ENCODE peak calls at places on chromosomes 13 and 19, in six cellular contexts. One of them, this sample, is unnamed.
A peak's percentile ranks its signal among the peaks of the same experiment; 100 is the strongest.

GRCh38 chr13:52848455-52849190 is at the start of gene PCDH8:
- DNase-seq in prostate gland: no peak
- DNase-seq in tibial artery: no peak
- DNase-seq in CD14-positive monocyte: no peak
- DNase-seq in WERI-Rb-1: peak; percentile 69
- DNase-seq in stomach: no peak
- DNase-seq in this sample: peak; percentile 79

GRCh38 chr19:32615569-32615968 is 34.6 kb downstream of the PDCD5 start:
- DNase-seq in prostate gland: no peak
- DNase-seq in tibial artery: no peak
- DNase-seq in CD14-positive monocyte: no peak
- DNase-seq in WERI-Rb-1: no peak
- DNase-seq in stomach: no peak
- DNase-seq in this sample: no peak

GRCh38 chr13:74288361-74288911 is 154.2 kb upstream of the KLF12 start:
- DNase-seq in prostate gland: peak; percentile 21
- DNase-seq in tibial artery: no peak
- DNase-seq in CD14-positive monocyte: no peak
- DNase-seq in WERI-Rb-1: no peak
- DNase-seq in stomach: peak; percentile 33
- DNase-seq in this sample: no peak

GRCh38 chr19:16088351-16088984 is 12.2 kb downstream of the TPM4 start:
- DNase-seq in prostate gland: peak; percentile 65
- DNase-seq in tibial artery: no peak
- DNase-seq in CD14-positive monocyte: no peak
- DNase-seq in WERI-Rb-1: no peak
- DNase-seq in stomach: peak; percentile 52
- DNase-seq in this sample: no peak

GRCh38 chr13:24306632-24307031 is 2.7 kb upstream of the C1QTNF9 start:
- DNase-seq in prostate gland: no peak
- DNase-seq in tibial artery: no peak
- DNase-seq in CD14-positive monocyte: no peak
- DNase-seq in WERI-Rb-1: no peak
- DNase-seq in stomach: no peak
- DNase-seq in this sample: no peak

GRCh38 chr19:39078436-39079200 is 5.5 kb upstream of the ACP7 start:
- DNase-seq in prostate gland: no peak
- DNase-seq in tibial artery: no peak
- DNase-seq in CD14-positive monocyte: no peak
- DNase-seq in WERI-Rb-1: no peak
- DNase-seq in stomach: no peak
- DNase-seq in this sample: no peak

GRCh38 chr19:18866800-18867123 is 29.2 kb downstream of the CERS1 start:
- DNase-seq in prostate gland: no peak
- DNase-seq in tibial artery: no peak
- DNase-seq in CD14-positive monocyte: no peak
- DNase-seq in WERI-Rb-1: no peak
- DNase-seq in stomach: no peak
- DNase-seq in this sample: no peak

GRCh38 chr13:100636441-100636840 is 38.2 kb downstream of the TMTC4 start:
- DNase-seq in prostate gland: no peak
- DNase-seq in tibial artery: no peak
- DNase-seq in CD14-positive monocyte: no peak
- DNase-seq in WERI-Rb-1: no peak
- DNase-seq in stomach: no peak
- DNase-seq in this sample: no peak

GRCh38 chr19:34319230-34319585 is 45.8 kb upstream of the GPI start:
- DNase-seq in prostate gland: no peak
- DNase-seq in tibial artery: no peak
- DNase-seq in CD14-positive monocyte: no peak
- DNase-seq in WERI-Rb-1: no peak
- DNase-seq in stomach: no peak
- DNase-seq in this sample: no peak

DNA sequence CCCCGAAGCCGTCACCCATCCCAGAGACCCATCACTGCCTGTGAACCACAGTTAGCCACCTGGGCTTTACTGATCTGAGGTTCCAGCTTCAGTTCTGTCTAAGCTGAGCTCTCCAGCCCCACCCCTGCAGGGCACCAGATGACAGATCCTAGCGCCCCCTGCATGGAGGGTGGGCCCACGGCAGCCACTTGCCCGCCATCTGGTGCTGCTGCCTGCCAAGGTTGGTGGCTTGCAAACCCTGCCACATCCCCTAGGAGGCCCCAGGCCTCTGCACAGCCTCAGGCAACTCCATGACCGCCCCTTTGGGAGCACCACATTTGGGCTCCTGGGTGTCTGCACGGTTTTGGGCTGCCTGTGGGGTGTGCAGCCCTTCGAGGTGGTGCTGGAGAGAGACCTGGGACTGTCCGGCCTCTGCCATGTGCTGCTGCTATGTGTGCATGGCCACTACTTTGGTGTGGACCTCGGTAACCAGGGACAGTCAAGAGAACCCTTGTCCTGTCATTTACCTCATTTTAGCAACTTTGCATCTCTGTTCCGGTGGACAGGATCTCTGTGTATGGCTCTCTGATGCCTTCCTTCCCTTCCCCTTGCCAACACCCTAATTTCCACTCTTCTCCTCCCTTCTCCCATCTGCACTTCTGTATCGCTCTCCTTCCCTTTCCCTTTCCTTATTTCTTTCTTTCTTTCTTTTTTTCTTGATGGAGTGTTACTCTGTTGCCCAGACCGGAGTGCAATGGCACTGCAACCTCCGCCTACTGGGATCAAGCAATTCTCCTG is 17.4 kb upstream of the SDHAF1 start:
- DNase-seq in prostate gland: no peak
- DNase-seq in tibial artery: no peak
- DNase-seq in CD14-positive monocyte: no peak
- DNase-seq in WERI-Rb-1: peak; percentile 96
- DNase-seq in stomach: no peak
- DNase-seq in this sample: no peak
- TF ChIP-seq CTCF in prostate gland: no peak
- TF ChIP-seq CTCF in tibial artery: no peak
- TF ChIP-seq CTCF in CD14-positive monocyte: no peak
- TF ChIP-seq CTCF in WERI-Rb-1: peak; percentile 90
- TF ChIP-seq CTCF in stomach: no peak
- TF ChIP-seq CTCF in this sample: peak; percentile 31

DNA sequence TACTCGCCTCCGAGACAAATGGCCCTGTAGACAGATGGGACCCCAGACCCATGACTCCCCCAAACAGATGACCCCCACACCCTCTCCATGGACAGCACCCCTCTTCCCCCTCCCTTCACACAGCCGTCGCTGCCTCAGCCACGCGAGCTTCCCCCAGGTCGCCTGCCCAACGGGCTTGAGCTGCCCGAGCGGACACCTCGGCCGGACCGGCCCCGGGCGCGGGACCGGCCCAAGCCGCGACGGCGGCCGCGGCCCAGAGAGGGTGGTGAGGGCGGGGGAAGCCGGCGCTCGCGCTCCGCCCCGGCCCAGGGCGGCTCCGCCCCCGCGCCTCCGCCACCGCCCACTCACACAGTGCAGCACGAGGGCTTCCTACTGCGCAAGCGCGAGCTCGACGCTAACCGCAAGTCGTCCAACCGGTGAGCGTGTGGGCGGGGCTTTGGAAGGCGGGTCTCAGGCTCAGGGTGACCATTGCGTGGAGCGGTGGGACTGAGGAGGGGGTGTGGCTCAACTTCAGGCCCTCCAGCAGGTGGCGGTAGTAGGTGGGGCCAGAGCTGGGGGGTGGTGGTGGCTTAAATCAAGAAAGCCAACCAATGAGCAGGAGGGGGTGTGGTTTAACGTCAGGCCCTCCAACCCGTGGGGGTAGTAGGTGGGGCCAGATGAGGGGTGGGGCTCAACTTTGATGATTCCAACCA is 6.2 kb upstream of the SHKBP1 start:
- DNase-seq in prostate gland: peak; percentile 98
- DNase-seq in tibial artery: peak; percentile 99
- DNase-seq in CD14-positive monocyte: peak; percentile 100
- DNase-seq in WERI-Rb-1: peak; percentile 99
- DNase-seq in stomach: peak; percentile 99
- DNase-seq in this sample: peak; percentile 96
- TF ChIP-seq CTCF in prostate gland: peak; percentile 57
- TF ChIP-seq CTCF in tibial artery: peak; percentile 29
- TF ChIP-seq CTCF in CD14-positive monocyte: peak; percentile 27
- TF ChIP-seq CTCF in WERI-Rb-1: peak; percentile 23
- TF ChIP-seq CTCF in stomach: peak; percentile 14
- TF ChIP-seq CTCF in this sample: no peak

DNA sequence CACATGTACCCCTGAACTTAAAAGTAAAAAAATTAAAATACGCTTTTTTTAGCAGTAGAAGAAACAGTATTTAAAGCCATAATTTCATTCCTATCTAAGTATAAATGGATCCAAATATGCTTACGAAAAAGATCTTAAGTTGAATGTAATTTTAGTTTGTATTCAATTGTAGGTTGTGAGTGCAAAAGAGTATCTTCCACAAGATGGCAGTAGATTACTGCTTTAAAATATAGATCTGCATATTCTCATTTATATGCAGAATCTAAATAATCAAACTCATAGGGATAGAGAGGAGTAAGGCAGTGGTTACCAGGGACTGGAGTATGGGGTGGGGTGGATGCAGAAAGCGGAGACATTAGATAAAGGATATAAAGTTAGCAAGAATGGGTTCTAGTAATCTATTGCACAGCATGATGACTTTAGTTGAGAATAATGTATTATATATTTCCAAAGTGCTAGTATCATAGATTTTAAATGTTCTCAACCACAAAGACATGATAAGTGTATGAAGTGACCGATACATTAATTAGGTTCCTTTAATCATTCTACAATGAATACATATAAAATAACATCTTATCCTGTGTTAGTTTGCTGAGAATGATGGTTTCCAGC is 14.2 kb downstream of the OR7A17 start:
- DNase-seq in prostate gland: no peak
- DNase-seq in tibial artery: no peak
- DNase-seq in CD14-positive monocyte: no peak
- DNase-seq in WERI-Rb-1: no peak
- DNase-seq in stomach: no peak
- DNase-seq in this sample: no peak
- TF ChIP-seq CTCF in prostate gland: peak; percentile 45
- TF ChIP-seq CTCF in tibial artery: peak; percentile 12
- TF ChIP-seq CTCF in CD14-positive monocyte: peak; percentile 64
- TF ChIP-seq CTCF in WERI-Rb-1: no peak
- TF ChIP-seq CTCF in stomach: no peak
- TF ChIP-seq CTCF in this sample: peak; percentile 65

GRCh38 chr13:33263484-33263883 is 22.1 kb downstream of the STARD13 start:
- DNase-seq in prostate gland: no peak
- DNase-seq in tibial artery: no peak
- DNase-seq in CD14-positive monocyte: no peak
- DNase-seq in WERI-Rb-1: no peak
- DNase-seq in stomach: no peak
- DNase-seq in this sample: no peak

GRCh38 chr13:33262069-33262487 is 23.5 kb downstream of the STARD13 start:
- DNase-seq in prostate gland: no peak
- DNase-seq in tibial artery: no peak
- DNase-seq in CD14-positive monocyte: no peak
- DNase-seq in WERI-Rb-1: no peak
- DNase-seq in stomach: no peak
- DNase-seq in this sample: no peak

GRCh38 chr13:33263976-33264619 is 21.5 kb downstream of the STARD13 start:
- DNase-seq in prostate gland: no peak
- DNase-seq in tibial artery: no peak
- DNase-seq in CD14-positive monocyte: no peak
- DNase-seq in WERI-Rb-1: no peak
- DNase-seq in stomach: no peak
- DNase-seq in this sample: no peak

GRCh38 chr13:33262554-33262953 is 23.0 kb downstream of the STARD13 start:
- DNase-seq in prostate gland: no peak
- DNase-seq in tibial artery: no peak
- DNase-seq in CD14-positive monocyte: no peak
- DNase-seq in WERI-Rb-1: no peak
- DNase-seq in stomach: no peak
- DNase-seq in this sample: no peak

GRCh38 chr13:33262997-33263396 is 22.6 kb downstream of the STARD13 start:
- DNase-seq in prostate gland: no peak
- DNase-seq in tibial artery: no peak
- DNase-seq in CD14-positive monocyte: no peak
- DNase-seq in WERI-Rb-1: no peak
- DNase-seq in stomach: no peak
- DNase-seq in this sample: no peak
- TF ChIP-seq CTCF in prostate gland: no peak
- TF ChIP-seq CTCF in tibial artery: no peak
- TF ChIP-seq CTCF in CD14-positive monocyte: peak; percentile 29
- TF ChIP-seq CTCF in WERI-Rb-1: peak; percentile 23
- TF ChIP-seq CTCF in stomach: no peak
- TF ChIP-seq CTCF in this sample: no peak

DNA sequence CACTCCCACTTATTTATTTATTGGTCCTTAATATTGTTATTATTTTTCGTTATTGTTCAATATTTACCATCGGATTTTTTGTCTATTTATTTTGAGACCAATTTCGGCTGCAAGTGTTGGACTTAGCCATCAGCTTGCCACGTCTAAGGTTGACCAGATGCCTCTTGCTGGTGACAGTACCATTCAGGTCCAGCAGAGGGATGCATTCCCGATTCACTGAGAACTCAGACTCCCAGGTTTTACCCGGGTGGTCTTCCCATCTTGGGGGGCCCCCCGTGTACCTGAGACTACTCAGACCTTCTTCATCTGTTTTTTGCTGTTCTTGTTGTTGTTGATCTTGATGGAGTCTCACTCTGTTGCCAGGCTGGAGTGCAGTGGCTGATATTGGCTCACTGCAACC is 1435.2 kb downstream of the UQCRFS1 start:
- DNase-seq in prostate gland: no peak
- DNase-seq in tibial artery: no peak
- DNase-seq in CD14-positive monocyte: no peak
- DNase-seq in WERI-Rb-1: peak; percentile 28
- DNase-seq in stomach: no peak
- DNase-seq in this sample: peak; percentile 25
- TF ChIP-seq CTCF in prostate gland: no peak
- TF ChIP-seq CTCF in tibial artery: no peak
- TF ChIP-seq CTCF in CD14-positive monocyte: peak; percentile 57
- TF ChIP-seq CTCF in WERI-Rb-1: peak; percentile 35
- TF ChIP-seq CTCF in stomach: no peak
- TF ChIP-seq CTCF in this sample: peak; percentile 55

GRCh38 chr19:30001301-30001700 is 59.3 kb downstream of the URI1 start:
- DNase-seq in prostate gland: no peak
- DNase-seq in tibial artery: no peak
- DNase-seq in CD14-positive monocyte: no peak
- DNase-seq in WERI-Rb-1: no peak
- DNase-seq in stomach: no peak
- DNase-seq in this sample: no peak

GRCh38 chr19:30003862-30004261 is 61.8 kb downstream of the URI1 start:
- DNase-seq in prostate gland: no peak
- DNase-seq in tibial artery: no peak
- DNase-seq in CD14-positive monocyte: no peak
- DNase-seq in WERI-Rb-1: no peak
- DNase-seq in stomach: no peak
- DNase-seq in this sample: no peak

GRCh38 chr19:30000862-30001261 is 58.8 kb downstream of the URI1 start:
- DNase-seq in prostate gland: no peak
- DNase-seq in tibial artery: no peak
- DNase-seq in CD14-positive monocyte: no peak
- DNase-seq in WERI-Rb-1: no peak
- DNase-seq in stomach: no peak
- DNase-seq in this sample: no peak

GRCh38 chr19:29999490-29999889 is 57.5 kb downstream of the URI1 start:
- DNase-seq in prostate gland: no peak
- DNase-seq in tibial artery: no peak
- DNase-seq in CD14-positive monocyte: no peak
- DNase-seq in WERI-Rb-1: no peak
- DNase-seq in stomach: no peak
- DNase-seq in this sample: no peak

GRCh38 chr19:30001794-30002193 is 59.8 kb downstream of the URI1 start:
- DNase-seq in prostate gland: no peak
- DNase-seq in tibial artery: no peak
- DNase-seq in CD14-positive monocyte: no peak
- DNase-seq in WERI-Rb-1: no peak
- DNase-seq in stomach: no peak
- DNase-seq in this sample: no peak
- TF ChIP-seq CTCF in prostate gland: no peak
- TF ChIP-seq CTCF in tibial artery: no peak
- TF ChIP-seq CTCF in CD14-positive monocyte: no peak
- TF ChIP-seq CTCF in WERI-Rb-1: no peak
- TF ChIP-seq CTCF in stomach: no peak
- TF ChIP-seq CTCF in this sample: peak; percentile 69